ENCODE peak calls at places on chromosomes 6 and 20, in ten cellular contexts. W is adrenal gland, Y is transverse colon, E is prostate gland, I is IMR-90, G is ovary, B is breast epithelium, S is thyroid gland, K is esophagus muscularis mucosa, F is A549. M is an unnamed sample.

GRCh38 chr6:147759088-147759487 is 250.6 kb downstream of the SAMD5 start:
- DNase-seq in K (no peak), I (peak), B (no peak), Y (no peak), W (no peak), F (no peak), S (no peak), E (no peak), G (no peak), M (no peak)

GRCh38 chr20:20820104-20820503 is 107.7 kb upstream of the RALGAPA2 start:
- DNase-seq in S (no peak), B (no peak), F (peak), Y (no peak), G (no peak), W (no peak), E (no peak), K (no peak), I (no peak), M (no peak)

GRCh38 chr6:163327165-163327880 is 87.2 kb upstream of the QKI start:
- DNase-seq in E (no peak), W (no peak), I (no peak), Y (no peak), F (no peak), B (no peak), G (no peak), K (no peak), S (no peak), M (peak)

GRCh38 chr6:32973144-32973854 is 4.9 kb downstream of the BRD2 start:
- DNase-seq in G (no peak), K (peak), W (peak), F (no peak), I (peak), Y (peak), S (no peak), E (peak), B (no peak), M (no peak)

GRCh38 chr20:23255658-23256385 is 94.8 kb upstream of the NXT1 start:
- DNase-seq in F (no peak), Y (no peak), E (no peak), W (no peak), K (peak), I (peak), B (no peak), G (no peak), S (no peak), M (no peak)

GRCh38 chr6:45663181-45664180 is 285.7 kb upstream of the SUPT3H start:
- DNase-seq in F (no peak), W (no peak), K (no peak), B (no peak), Y (peak), E (no peak), I (no peak), S (no peak), G (peak), M (no peak)

GRCh38 chr6:56863366-56863765 is 91.5 kb upstream of the BEND6 start:
- DNase-seq in G (no peak), I (peak), S (no peak), B (no peak), W (no peak), K (no peak), E (no peak), F (peak), Y (peak), M (no peak)

GRCh38 chr6:25620391-25620790 is 31.6 kb upstream of the SCGN start:
- DNase-seq in F (no peak), G (no peak), I (no peak), E (no peak), B (no peak), W (no peak), K (no peak), S (no peak), Y (no peak), M (no peak)

GRCh38 chr6:83590413-83590812 is 78.1 kb downstream of the PRSS35 start:
- DNase-seq in S (no peak), E (no peak), F (no peak), B (no peak), G (no peak), K (no peak), Y (no peak), W (no peak), I (peak), M (no peak)

GRCh38 chr6:32609731-32610640 is 20.3 kb upstream of the HLA-DRB1 start:
- DNase-seq in W (peak), S (peak), Y (no peak), F (peak), E (peak), K (peak), I (peak), B (no peak), G (peak), M (no peak)

GRCh38 chr6:92292067-92292466 is 1127.3 kb downstream of the EPHA7 start:
- DNase-seq in S (no peak), I (no peak), G (no peak), B (no peak), Y (no peak), K (no peak), F (no peak), W (no peak), E (no peak), M (no peak)

GRCh38 chr20:58408603-58409246 is 19.7 kb downstream of the VAPB start:
- DNase-seq in S (no peak), G (no peak), Y (no peak), W (no peak), E (no peak), F (no peak), I (no peak), B (no peak), K (no peak), M (no peak)

GRCh38 chr20:48288930-48289507 is 503.7 kb upstream of the SULF2 start:
- DNase-seq in K (no peak), Y (no peak), F (no peak), G (no peak), B (no peak), I (no peak), W (no peak), E (no peak), S (no peak), M (no peak)

GRCh38 chr6:137391061-137391814 is 103.0 kb downstream of the OLIG3 start:
- DNase-seq in F (no peak), W (no peak), I (no peak), G (no peak), E (no peak), Y (no peak), K (no peak), S (no peak), B (no peak), M (no peak)

GRCh38 chr6:112043032-112044007 is 10.6 kb upstream of the CCN6 start:
- DNase-seq in B (peak), Y (peak), K (peak), I (peak), W (peak), G (peak), E (peak), S (peak), F (peak), M (peak)
- TF ChIP-seq POLR2A in B (no peak), Y (peak), K (no peak), I (peak), W (peak), G (no peak), E (no peak), S (peak), F (peak), M (no peak)

GRCh38 chr6:39152247-39152646 is 37.3 kb upstream of the SAYSD1 start:
- DNase-seq in Y (no peak), E (no peak), B (no peak), F (no peak), S (no peak), G (no peak), K (no peak), I (no peak), W (no peak), M (no peak)
- H3K4me3 ChIP-seq in Y (no peak), E (no peak), B (no peak), F (no peak), S (no peak), G (no peak), K (no peak), I (no peak), W (no peak), M (no peak)

GRCh38 chr20:25058051-25058796 is at the start of gene ACSS1:
- DNase-seq in S (peak), Y (peak), I (peak), K (no peak), F (peak), W (peak), E (peak), G (peak), B (peak), M (no peak)
- TF ChIP-seq POLR2A in S (peak), Y (peak), I (no peak), K (no peak), F (peak), W (peak), E (no peak), G (no peak), B (no peak), M (no peak)

GRCh38 chr6:4606681-4607025 is 169.6 kb upstream of the CDYL start:
- DNase-seq in I (no peak), F (no peak), Y (no peak), B (no peak), S (no peak), W (no peak), E (no peak), K (no peak), G (no peak), M (no peak)
- H3K4me3 ChIP-seq in I (no peak), F (no peak), Y (no peak), B (peak), S (no peak), W (no peak), E (no peak), K (no peak), G (no peak), M (no peak)

GRCh38 chr20:38215789-38216182 is 44.7 kb downstream of the KIAA1755 start:
- DNase-seq in F (no peak), B (no peak), W (no peak), Y (no peak), E (no peak), I (no peak), S (no peak), K (no peak), G (no peak), M (no peak)
- TF ChIP-seq POLR2A in F (no peak), B (no peak), W (no peak), Y (no peak), E (no peak), I (no peak), S (no peak), K (no peak), G (no peak), M (no peak)

DNA sequence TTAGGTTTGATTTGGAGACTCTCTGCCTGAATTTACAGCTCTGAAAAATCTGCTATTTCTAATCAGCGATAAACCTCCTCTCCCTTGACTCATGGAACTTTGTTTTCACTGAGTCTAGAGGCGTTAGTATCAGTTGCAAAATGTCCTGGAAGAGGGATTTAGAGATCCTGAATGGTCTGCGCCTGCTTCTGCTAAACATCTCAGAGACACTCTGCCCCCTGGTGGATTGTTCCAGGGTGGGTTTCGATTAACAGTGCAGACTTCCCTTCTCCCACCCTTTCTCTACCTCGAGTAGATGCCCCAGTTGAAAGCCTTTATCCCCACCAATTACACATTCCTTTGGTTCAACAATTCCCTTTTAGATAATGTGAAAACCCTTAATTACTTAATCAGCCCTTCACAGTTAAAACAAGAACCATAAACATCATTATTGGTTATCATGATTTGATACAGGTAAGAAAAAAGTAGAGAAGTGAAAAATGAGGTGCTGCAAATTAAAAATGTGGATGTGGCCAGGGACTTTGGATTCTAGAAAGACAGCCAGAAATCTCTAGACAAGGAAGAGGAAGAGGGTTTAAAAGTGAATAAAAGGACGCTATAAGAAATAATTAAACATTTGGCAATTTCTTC is 5.5 kb downstream of the HTR1B start:
- DNase-seq in K (no peak), E (peak), Y (peak), I (peak), W (peak), F (peak), S (peak), G (peak), B (no peak), M (peak)
- H3K4me3 ChIP-seq in K (no peak), E (no peak), Y (no peak), I (no peak), W (no peak), F (no peak), S (no peak), G (no peak), B (no peak), M (no peak)

GRCh38 chr6:131717815-131718214 is 7.0 kb upstream of the CTAGE9 start:
- DNase-seq in W (no peak), S (no peak), Y (no peak), B (no peak), G (no peak), F (no peak), K (no peak), I (no peak), E (no peak), M (no peak)
- TF ChIP-seq POLR2A in W (no peak), S (no peak), Y (no peak), B (no peak), G (no peak), F (no peak), K (no peak), I (no peak), E (no peak), M (no peak)

DNA sequence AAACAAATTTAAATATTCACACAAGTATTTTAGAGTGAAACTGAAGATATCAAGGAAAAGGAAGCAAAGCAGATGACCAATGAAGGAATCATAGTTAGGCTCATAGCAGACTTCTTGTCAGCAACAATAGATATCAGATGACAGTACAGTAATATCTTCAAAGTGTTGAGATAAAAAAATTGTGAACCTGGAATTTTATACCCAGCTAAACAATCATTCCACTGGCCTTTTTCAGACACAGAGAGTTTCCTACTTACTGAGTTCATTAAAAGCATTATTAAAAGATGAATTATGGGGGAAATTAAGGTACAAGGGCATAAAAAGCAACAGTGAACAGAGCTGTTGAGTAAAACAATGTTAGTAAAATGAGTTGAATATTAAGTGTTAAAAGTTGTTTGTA is 254.6 kb downstream of the UST start:
- DNase-seq in G (no peak), S (no peak), I (no peak), K (no peak), Y (no peak), E (no peak), B (no peak), W (no peak), F (no peak), M (no peak)
- H3K4me3 ChIP-seq in G (no peak), S (no peak), I (no peak), K (no peak), Y (no peak), E (no peak), B (no peak), W (no peak), F (no peak), M (no peak)